ENCODE peak calls at places on chromosomes 12 and 14, in five cellular contexts. U, T, L, N and Y are unnamed samples. For H3K9me3, the result is how much of the 10 kb centered on the place peaks cover.

GRCh38 chr14:102164241-102164641 is 24.5 kb downstream of the WDR20 start:
- DNase-seq in T (no peak), U (no peak), N (no peak), L (no peak), Y (no peak)

GRCh38 chr14:83826838-83827237 is 1703.1 kb upstream of the FLRT2 start:
- DNase-seq in T (no peak), L (no peak), U (no peak), N (no peak), Y (no peak)

GRCh38 chr12:50387972-50388478 is 8.4 kb downstream of the FAM186A start:
- DNase-seq in U (no peak), T (no peak), N (no peak), L (no peak), Y (no peak)

GRCh38 chr12:55142896-55143870 is 17.0 kb downstream of the OR9K2 start:
- DNase-seq in T (peak), N (no peak), U (no peak), L (peak), Y (no peak)

GRCh38 chr12:26334621-26335124 is 139.3 kb downstream of the SSPN start:
- DNase-seq in L (peak), U (no peak), T (no peak), N (peak), Y (no peak)

GRCh38 chr12:7188557-7189397 is 709 bp upstream of the PEX5 start:
- DNase-seq in N (peak), L (peak), U (peak), T (peak), Y (peak)

GRCh38 chr14:71465316-71465715 is 466.9 kb upstream of the RGS6 start:
- DNase-seq in L (no peak), U (no peak), T (no peak), N (no peak), Y (no peak)

GRCh38 chr12:69388371-69388770 is 28.8 kb downstream of the YEATS4 start:
- DNase-seq in N (no peak), T (no peak), U (no peak), L (no peak), Y (no peak)

GRCh38 chr12:49287876-49288275 is 7.1 kb upstream of the PRPH start:
- DNase-seq in N (peak), L (no peak), U (peak), T (no peak), Y (no peak)

GRCh38 chr12:108914031-108914630 is 34.2 kb downstream of the DAO start:
- DNase-seq in U (no peak), L (peak), T (no peak), N (no peak), Y (no peak)

GRCh38 chr14:93712079-93712837 is 76.0 kb downstream of the PRIMA1 start:
- DNase-seq in N (no peak), T (no peak), U (no peak), L (no peak), Y (no peak)

GRCh38 chr14:19754172-19754571 is 10.8 kb downstream of the OR4Q3 start:
- DNase-seq in N (no peak), L (no peak), T (no peak), U (no peak), Y (no peak)

GRCh38 chr12:88600272-88600671 is 20.0 kb upstream of the KITLG start:
- DNase-seq in L (no peak), U (no peak), T (no peak), N (no peak), Y (no peak)

GRCh38 chr12:120783197-120783596 is 57.6 kb downstream of the ACADS start:
- DNase-seq in T (no peak), U (no peak), N (no peak), L (no peak), Y (no peak)

GRCh38 chr12:110248096-110248447 is 33.0 kb upstream of the ATP2A2 start:
- DNase-seq in U (peak), N (no peak), L (no peak), T (peak), Y (no peak)

GRCh38 chr12:3236345-3237153 is 159.4 kb downstream of the TSPAN9 start:
- DNase-seq in U (no peak), T (no peak), N (no peak), L (no peak), Y (no peak)

GRCh38 chr12:64475518-64475917 is 23.6 kb downstream of the TBK1 start:
- DNase-seq in L (no peak), N (no peak), T (no peak), U (no peak), Y (no peak)

GRCh38 chr12:42135264-42135814 is 9.3 kb downstream of the GXYLT1 start:
- DNase-seq in U (no peak), N (no peak), L (no peak), T (no peak), Y (no peak)

GRCh38 chr12:115528466-115528865 is 749.0 kb downstream of the MED13L start:
- DNase-seq in T (no peak), L (no peak), U (no peak), N (no peak), Y (no peak)

GRCh38 chr14:49164074-49164473 is 422.1 kb downstream of the RPS29 start:
- DNase-seq in T (no peak), L (no peak), U (no peak), N (no peak), Y (no peak)

GRCh38 chr12:132375747-132376463 is 46.5 kb upstream of the GALNT9 start:
- DNase-seq in T (no peak), L (no peak), U (peak), N (no peak), Y (no peak)

GRCh38 chr12:79407671-79408622 is 282.8 kb downstream of the PAWR start:
- DNase-seq in U (no peak), T (peak), N (peak), L (peak), Y (no peak)

GRCh38 chr14:103391048-103391447 is 5.8 kb downstream of the MARK3 start:
- DNase-seq in T (no peak), L (peak), U (no peak), N (no peak), Y (peak)

GRCh38 chr14:24408764-24409163 is 10.0 kb downstream of the NYNRIN start:
- DNase-seq in L (no peak), N (no peak), T (no peak), U (no peak), Y (no peak)

GRCh38 chr12:4806439-4807115 is 86.4 kb downstream of the GALNT8 start:
- DNase-seq in U (no peak), L (no peak), N (no peak), T (no peak), Y (no peak)

DNA sequence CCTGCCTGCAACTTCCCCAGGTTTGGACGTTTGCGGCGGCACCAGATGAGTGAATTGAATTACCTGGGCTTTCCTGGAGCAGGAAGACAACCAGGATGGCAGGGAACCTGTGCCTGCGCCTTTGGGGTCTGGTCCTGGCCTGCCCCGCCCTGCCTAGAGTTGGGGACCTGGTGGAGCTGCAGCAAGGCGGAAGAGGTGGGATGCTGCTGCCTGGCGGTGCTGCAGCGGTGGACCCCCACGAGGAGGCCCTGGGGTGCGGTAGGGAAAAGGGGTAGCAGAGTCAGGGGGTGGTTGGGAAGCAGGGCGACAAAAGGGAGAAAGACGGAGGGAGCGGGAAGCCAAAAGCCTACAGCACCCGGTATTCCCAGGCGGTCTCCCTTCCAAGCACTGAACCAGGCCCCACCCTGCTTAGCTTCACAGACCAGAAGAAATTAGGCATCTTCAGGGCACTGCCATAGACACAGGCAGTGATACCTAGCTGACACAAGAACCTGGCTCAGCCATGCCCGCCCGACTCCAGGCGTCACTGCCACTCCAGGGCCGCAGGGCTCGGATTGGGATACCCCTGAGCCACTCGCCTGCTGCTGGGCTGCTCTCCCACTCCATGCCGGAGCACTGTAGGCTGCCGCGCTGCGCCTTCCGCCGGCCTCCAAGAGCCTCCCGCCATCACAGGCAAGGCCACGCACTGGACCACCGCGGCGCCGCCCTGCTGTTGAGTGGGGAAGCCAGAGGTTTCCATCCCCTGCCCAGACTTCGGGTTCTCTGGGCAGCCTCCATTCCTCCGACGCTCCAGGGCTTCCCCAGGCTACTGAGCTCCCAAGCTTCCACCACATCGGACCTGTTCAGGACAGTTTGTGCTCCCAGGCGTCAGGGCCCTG is 155.2 kb upstream of the ALG10B start:
- DNase-seq in L (no peak), N (peak), T (no peak), U (no peak), Y (no peak)
- H3K9me3 ChIP-seq in L (under half), N (under half), T (under half), U (under half), Y (under half)

GRCh38 chr12:46258129-46258528 is 10.7 kb downstream of the SLC38A1 start:
- DNase-seq in L (no peak), U (no peak), N (no peak), T (no peak), Y (no peak)
- H3K9me3 ChIP-seq in L (under half), U (under half), N (under half), T (under half), Y (under half)

DNA sequence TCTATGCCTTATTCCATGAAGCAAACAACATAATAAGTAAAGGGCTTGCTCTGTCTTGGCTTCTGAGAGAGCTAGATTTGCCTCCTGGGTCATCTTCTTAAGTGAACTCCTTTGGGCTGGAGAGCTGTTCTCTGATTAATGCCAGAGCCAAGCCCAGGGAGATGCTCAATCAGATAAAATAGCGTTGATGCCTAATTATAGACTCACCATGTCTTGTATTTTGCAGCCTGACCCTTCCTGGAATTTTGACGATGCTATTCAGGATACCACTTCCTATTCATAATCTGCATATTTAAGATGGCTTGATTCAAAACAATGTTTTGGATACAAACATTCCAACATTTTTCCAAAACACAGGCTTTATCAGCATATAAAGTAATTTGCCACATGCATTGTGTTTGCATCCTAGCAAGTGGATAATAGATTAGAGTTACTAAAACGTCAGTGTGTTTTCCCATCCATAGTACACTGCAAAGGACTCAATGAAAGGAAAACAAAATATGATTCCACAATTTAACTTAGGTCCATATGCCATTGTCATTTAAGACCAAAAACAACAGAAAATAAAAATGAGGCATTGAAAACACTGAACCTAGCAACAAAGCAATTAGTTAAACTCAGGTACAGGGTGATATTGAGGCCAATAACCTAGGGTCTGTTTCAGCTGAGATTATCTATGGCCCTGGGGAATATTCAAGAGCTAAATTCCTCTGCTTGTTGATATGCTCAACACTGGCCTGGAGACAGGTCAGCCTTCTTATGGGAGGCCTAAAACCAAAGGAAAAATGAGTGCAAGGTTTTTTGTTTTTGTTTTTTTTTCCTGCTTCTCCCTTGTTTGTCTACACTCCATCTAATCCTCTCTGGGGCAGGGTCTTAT is 184.2 kb upstream of the FOXN3 start:
- DNase-seq in U (no peak), N (no peak), T (no peak), L (no peak), Y (no peak)
- H3K9me3 ChIP-seq in U (under half), N (under half), T (under half), L (under half), Y (under half)

DNA sequence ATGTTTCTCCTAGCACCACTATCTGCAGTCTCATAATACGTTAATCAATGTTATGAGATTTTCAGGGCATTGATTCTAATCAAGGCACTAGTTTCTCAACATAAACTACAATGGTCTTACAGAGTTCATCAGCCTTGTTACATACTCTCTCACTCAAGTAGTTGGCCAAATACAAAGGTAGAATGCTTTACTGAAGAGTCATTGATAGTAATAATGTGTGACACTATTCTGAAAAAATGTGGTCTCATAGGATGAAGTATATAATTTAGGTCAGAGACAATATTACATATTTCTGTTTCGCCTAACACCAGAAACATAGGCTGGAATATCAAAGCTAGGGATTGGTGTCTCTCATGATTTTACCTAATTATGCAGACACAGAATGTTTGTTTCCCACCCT is 35.2 kb upstream of the MDGA2 start:
- DNase-seq in T (no peak), N (no peak), U (no peak), L (no peak), Y (no peak)
- H3K9me3 ChIP-seq in T (under half), N (under half), U (under half), L (under half), Y (under half)

GRCh38 chr14:40601063-40601462 is 1005.6 kb upstream of the LRFN5 start:
- DNase-seq in L (no peak), N (no peak), U (no peak), T (no peak), Y (no peak)
- H3K9me3 ChIP-seq in L (under half), N (under half), U (under half), T (under half), Y (under half)

GRCh38 chr12:38160318-38161122 is 156.1 kb upstream of the ALG10B start:
- DNase-seq in T (no peak), N (peak), L (no peak), U (no peak), Y (no peak)
- H3K9me3 ChIP-seq in T (under half), N (under half), L (under half), U (under half), Y (under half)

GRCh38 chr12:119419371-119419770 is 84.8 kb downstream of the CCDC60 start:
- DNase-seq in U (no peak), N (no peak), T (no peak), L (no peak), Y (no peak)
- H3K9me3 ChIP-seq in U (under half), N (under half), T (under half), L (under half), Y (under half)

GRCh38 chr12:34595749-34596733 is 573.7 kb downstream of the ALG10 start:
- DNase-seq in T (no peak), N (peak), L (no peak), U (peak), Y (peak)
- H3K9me3 ChIP-seq in T (half or more), N (half or more), L (half or more), U (under half), Y (under half)

GRCh38 chr12:130167537-130167936 is 5.3 kb downstream of the FZD10 start:
- DNase-seq in L (no peak), N (no peak), T (no peak), U (no peak), Y (no peak)
- H3K9me3 ChIP-seq in L (under half), N (under half), T (under half), U (under half), Y (under half)